ENCODE peak calls at places on chromosomes 4 and X, in ten cellular contexts. U is H9; W is Calu3; R is neural crest cell; X is activated gamma-delta T cell treated with Interleukin-2 at 50 U/mL for 16 hours; Y is activated CD4-positive, alpha-beta T cell treated with anti-CD3 and anti-CD28 coated beads, Interleukin-2, amount 50 U/mL, for 4 hours; V is astrocyte; T is HEK293T; N is A549; L is upper lobe of right lung. J is an unnamed sample.

GRCh38 chr4:31187979-31188378 is 467.8 kb downstream of the PCDH7 start:
- DNase-seq in U (no peak), T (no peak), V (no peak), X (no peak), R (no peak), N (no peak), L (no peak), Y (no peak), W (no peak), J (no peak)

GRCh38 chr4:60805500-60806313 is 394.4 kb upstream of the ADGRL3 start:
- DNase-seq in U (no peak), W (peak), N (peak), L (no peak), X (no peak), T (peak), R (peak), V (peak), Y (no peak), J (no peak)

GRCh38 chr4:120922390-120923200 is at the start of gene PRDM5:
- DNase-seq in T (peak), V (peak), N (peak), U (peak), Y (peak), X (peak), R (peak), W (peak), L (peak), J (no peak)

GRCh38 chr4:8182858-8183725 is 16.0 kb upstream of the SH3TC1 start:
- DNase-seq in X (no peak), L (peak), R (no peak), V (peak), W (peak), U (no peak), T (peak), Y (no peak), N (peak), J (no peak)

GRCh38 chr4:55354648-55355047 is 8.6 kb downstream of the SRD5A3 start:
- DNase-seq in W (no peak), Y (no peak), U (no peak), V (no peak), L (no peak), X (no peak), T (no peak), N (no peak), R (no peak), J (no peak)

GRCh38 chr4:101670897-101671296 is 119.6 kb upstream of the BANK1 start:
- DNase-seq in U (no peak), L (no peak), X (no peak), N (no peak), T (no peak), W (no peak), Y (no peak), V (no peak), R (no peak), J (no peak)

GRCh38 chr4:112029642-112030235 is 115.5 kb upstream of the FAM241A start:
- DNase-seq in W (no peak), X (no peak), L (no peak), R (no peak), U (no peak), N (no peak), V (no peak), Y (no peak), T (peak), J (no peak)

GRCh38 chrX:11750051-11750450 is 8.0 kb upstream of the MSL3 start:
- DNase-seq in R (no peak), U (no peak), Y (no peak), V (no peak), L (no peak), T (no peak), N (no peak), X (no peak), W (no peak), J (no peak)

GRCh38 chr4:129852434-129852833 is 756.5 kb downstream of the C4orf33 start:
- DNase-seq in N (no peak), X (no peak), U (no peak), V (no peak), Y (no peak), L (no peak), W (no peak), T (no peak), R (no peak), J (no peak)

GRCh38 chr4:83128235-83128929 is 13.9 kb upstream of the PLAC8 start:
- DNase-seq in Y (no peak), R (no peak), T (no peak), N (peak), L (no peak), V (peak), U (no peak), X (no peak), W (no peak), J (no peak)

GRCh38 chr4:46730075-46730474 is 179.0 kb downstream of the COX7B2 start:
- DNase-seq in R (no peak), V (no peak), T (no peak), X (no peak), L (no peak), N (no peak), Y (no peak), W (no peak), U (no peak), J (no peak)

GRCh38 chrX:99383786-99384185 is 1026.3 kb downstream of the PCDH19 start:
- DNase-seq in R (no peak), T (no peak), Y (no peak), X (no peak), L (no peak), U (no peak), W (no peak), V (no peak), N (no peak), J (no peak)

GRCh38 chr4:3291411-3291968 is 1.3 kb upstream of the RGS12 start:
- DNase-seq in Y (no peak), R (no peak), W (peak), V (no peak), T (no peak), L (peak), N (no peak), U (peak), X (no peak), J (no peak)

GRCh38 chr4:8235224-8235623 is 34.3 kb upstream of the HTRA3 start:
- DNase-seq in X (no peak), N (no peak), Y (no peak), W (no peak), T (no peak), R (no peak), U (no peak), V (no peak), L (no peak), J (no peak)

GRCh38 chr4:147040874-147041273 is 95.2 kb upstream of the TTC29 start:
- DNase-seq in N (no peak), W (no peak), V (no peak), Y (no peak), T (no peak), L (no peak), X (no peak), R (no peak), U (no peak), J (no peak)

GRCh38 chr4:148315049-148315448 is 127.2 kb downstream of the NR3C2 start:
- DNase-seq in L (no peak), N (no peak), V (peak), T (no peak), U (no peak), W (no peak), X (no peak), Y (no peak), R (no peak), J (no peak)

J was measured in stimulated activated naive CD4-positive, alpha-beta T cell treated with Interleukin-2 at 50 U/mL for 16 hours.